ENCODE peak calls at places on chromosome 18, in six cellular contexts. S, A, I, P, U and T are unnamed samples.

GRCh38 chr18:58813090-58813489 is 51.6 kb upstream of the ZNF532 start:
- DNase-seq in I (no peak), S (no peak), U (no peak), A (no peak), P (no peak), T (no peak)

GRCh38 chr18:51051105-51051712 is 21.2 kb downstream of the SMAD4 start:
- DNase-seq in P (no peak), A (peak; percentile 72), I (no peak), U (no peak), S (no peak), T (no peak)

GRCh38 chr18:75341267-75341666 is 86.2 kb downstream of the SMIM21 start:
- DNase-seq in P (no peak), U (no peak), S (no peak), I (peak; percentile 20), A (peak; percentile 1), T (peak; percentile 51)

GRCh38 chr18:8977701-8978100 is 124.8 kb upstream of the NDUFV2 start:
- DNase-seq in P (no peak), I (no peak), S (no peak), U (no peak), A (no peak), T (no peak)

GRCh38 chr18:23067236-23067635 is 68.0 kb upstream of the CABLES1 start:
- DNase-seq in P (no peak), S (no peak), A (no peak), I (no peak), U (no peak), T (no peak)

GRCh38 chr18:13261658-13262357 is 43.2 kb downstream of the LDLRAD4 start:
- DNase-seq in A (no peak), P (no peak), I (peak; percentile 67), S (no peak), U (no peak), T (no peak)

GRCh38 chr18:34551824-34552223 is 158.3 kb upstream of the DTNA start:
- DNase-seq in P (no peak), I (no peak), A (no peak), U (no peak), S (no peak), T (no peak)

GRCh38 chr18:77054606-77055428 is 77.8 kb downstream of the MBP start:
- DNase-seq in P (peak; percentile 93), U (no peak), S (peak; percentile 80), I (peak; percentile 47), A (peak; percentile 94), T (no peak)

GRCh38 chr18:49708674-49709580 is 104.4 kb downstream of the ACAA2 start:
- DNase-seq in A (no peak), I (no peak), P (no peak), S (no peak), U (no peak), T (no peak)

GRCh38 chr18:50748243-50749229 is 71.3 kb downstream of the MRO start:
- DNase-seq in S (no peak), P (no peak), U (no peak), I (no peak), A (no peak), T (no peak)

GRCh38 chr18:5543854-5544389 is at the start of gene EPB41L3:
- DNase-seq in U (no peak), S (peak; percentile 51), P (peak; percentile 84), I (peak; percentile 19), A (peak; percentile 26), T (no peak)

GRCh38 chr18:32688821-32689220 is 84.0 kb downstream of the KLHL14 start:
- DNase-seq in P (no peak), S (no peak), U (no peak), A (no peak), I (no peak), T (no peak)

GRCh38 chr18:11392292-11392691 is 217.1 kb upstream of the SLC35G4 start:
- DNase-seq in S (no peak), A (no peak), U (no peak), I (no peak), P (no peak), T (no peak)

GRCh38 chr18:8994603-8995002 is 107.9 kb upstream of the NDUFV2 start:
- DNase-seq in P (no peak), A (no peak), I (no peak), U (no peak), S (no peak), T (no peak)

GRCh38 chr18:59123588-59124369 is 15.9 kb upstream of the SEC11C start:
- DNase-seq in A (peak; percentile 62), S (no peak), U (peak; percentile 86), I (no peak), P (no peak), T (peak; percentile 37)

GRCh38 chr18:79871481-79872091 is 73.8 kb downstream of the KCNG2 start:
- DNase-seq in U (no peak), A (no peak), I (no peak), S (no peak), P (peak; percentile 68), T (no peak)

GRCh38 chr18:77093067-77093430 is 39.5 kb downstream of the MBP start:
- DNase-seq in S (no peak), P (no peak), I (no peak), A (no peak), U (no peak), T (no peak)

GRCh38 chr18:10033038-10033437 is 119.2 kb downstream of the VAPA start:
- DNase-seq in S (no peak), A (no peak), U (no peak), I (no peak), P (no peak), T (no peak)

GRCh38 chr18:10030816-10031541 is 117.2 kb downstream of the VAPA start:
- DNase-seq in I (no peak), S (no peak), P (peak; percentile 70), A (no peak), U (no peak), T (no peak)

GRCh38 chr18:10035306-10035991 is 121.6 kb downstream of the VAPA start:
- DNase-seq in I (peak; percentile 76), U (no peak), A (no peak), S (no peak), P (peak; percentile 83), T (no peak)

GRCh38 chr18:10029711-10030110 is 115.9 kb downstream of the VAPA start:
- DNase-seq in A (no peak), U (no peak), I (no peak), P (no peak), S (no peak), T (no peak)

DNA sequence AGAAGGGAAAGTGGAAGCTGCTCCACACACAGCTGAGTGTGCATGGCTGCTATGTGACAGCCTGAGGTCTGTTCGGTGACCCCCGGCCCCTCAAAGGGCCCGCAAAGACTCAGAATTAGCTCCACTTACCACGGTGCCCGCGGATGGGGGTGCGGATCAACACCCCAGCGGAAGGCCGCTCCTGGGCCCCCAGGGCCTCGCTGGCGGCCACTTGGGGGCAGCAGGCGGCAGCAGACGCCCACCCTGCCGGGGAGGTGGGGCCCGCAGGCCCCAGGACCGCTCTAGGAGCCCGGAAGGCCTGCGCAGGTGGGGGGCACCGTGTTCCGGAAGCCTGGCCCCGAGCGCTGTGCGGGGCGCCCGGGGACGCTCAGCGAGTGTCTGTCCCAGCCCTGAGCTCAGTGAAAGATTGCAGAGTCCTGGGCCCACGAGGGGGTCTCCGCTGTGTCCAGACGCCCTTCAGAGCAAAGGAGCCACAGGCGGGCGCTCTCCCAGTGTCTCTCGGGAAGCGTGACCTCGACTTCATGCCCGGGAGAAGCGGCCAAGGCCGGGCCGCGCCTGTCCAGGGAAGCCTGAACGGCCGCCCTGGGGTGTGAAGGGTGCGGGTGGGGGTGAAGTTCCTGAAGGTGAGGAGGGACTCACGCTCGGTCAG is 118.6 kb downstream of the VAPA start:
- DNase-seq in A (no peak), S (no peak), P (peak; percentile 85), U (no peak), I (peak; percentile 14), T (no peak)
- H3K4me3 ChIP-seq in A (no peak overlapping the region), S (peak overlapping the region; percentile 41), P (peak overlapping the region; percentile 9), U (no peak overlapping the region), I (no peak overlapping the region), T (no peak overlapping the region)

DNA sequence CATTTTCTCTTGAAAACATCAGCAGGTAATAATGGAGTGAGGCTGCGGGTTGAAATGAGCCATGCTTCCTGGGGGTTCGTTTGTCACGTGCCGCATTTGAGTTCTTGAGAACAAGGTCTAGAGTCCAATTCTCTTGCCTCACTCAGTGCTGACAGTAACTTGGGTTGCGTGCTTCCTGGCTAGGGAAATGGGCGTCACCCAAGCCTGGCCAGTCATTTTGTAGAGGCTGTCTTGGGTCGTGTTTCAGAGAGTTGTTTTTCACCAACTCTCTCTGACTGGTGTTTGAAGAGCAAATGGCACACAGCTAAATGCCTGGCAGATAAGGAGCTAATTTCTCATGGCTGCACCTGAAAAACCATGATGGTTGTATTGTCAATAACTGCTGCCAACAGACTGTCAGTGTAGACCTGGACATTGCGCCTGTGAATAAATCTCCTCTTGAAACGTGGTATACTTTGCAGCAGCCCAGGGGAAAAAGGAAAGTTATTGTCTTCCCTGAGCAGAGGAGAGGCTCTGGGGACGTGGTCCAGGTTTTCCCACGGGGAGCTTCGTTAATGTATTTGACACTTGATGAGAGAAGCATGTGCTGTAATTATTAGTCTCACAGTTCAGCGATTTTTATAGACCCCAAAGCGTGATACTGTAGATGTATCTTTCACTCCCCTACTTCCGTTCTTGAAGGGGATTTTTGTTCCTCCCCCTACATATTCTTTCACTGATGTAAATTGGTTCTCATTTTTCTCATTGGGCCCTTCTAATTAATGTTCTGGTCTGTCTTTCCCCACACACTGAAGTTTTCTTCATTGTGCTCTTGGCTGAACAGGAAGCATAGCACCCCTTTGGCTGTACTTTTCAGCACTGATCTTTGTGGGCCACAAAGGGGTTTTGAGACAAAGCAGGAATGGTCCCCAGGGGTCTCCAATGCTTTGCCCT is 196.1 kb downstream of the FHOD3 start:
- DNase-seq in A (peak; percentile 88), S (no peak), P (no peak), I (no peak), U (no peak), T (no peak)
- H3K4me3 ChIP-seq in A (peak overlapping the region; percentile 23), S (peak overlapping the region; percentile 12), P (no peak overlapping the region), I (no peak overlapping the region), U (no peak overlapping the region), T (no peak overlapping the region)

DNA sequence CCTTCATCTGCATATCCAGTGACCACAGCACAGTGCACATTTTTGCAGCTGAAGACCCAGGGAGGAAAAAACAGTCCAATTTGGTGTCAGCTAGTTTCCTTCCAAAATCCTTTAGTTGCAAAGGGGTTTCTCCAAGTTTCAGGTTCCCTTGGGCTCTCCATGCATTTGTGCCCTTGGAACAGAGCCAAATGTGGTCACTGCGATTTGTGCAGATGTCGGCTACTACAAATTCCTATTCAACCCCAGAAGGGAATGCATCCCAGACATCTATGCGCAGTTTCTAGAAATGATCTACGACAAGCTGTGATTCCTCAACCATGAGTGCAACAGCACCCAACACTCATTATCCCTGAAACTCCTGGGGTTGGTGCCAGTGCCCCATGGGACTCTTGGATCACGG is 23.2 kb upstream of the FHOD3 start:
- DNase-seq in I (no peak), S (no peak), A (no peak), U (no peak), P (no peak), T (no peak)
- H3K4me3 ChIP-seq in I (no peak overlapping the region), S (no peak overlapping the region), A (no peak overlapping the region), U (no peak overlapping the region), P (no peak overlapping the region), T (no peak overlapping the region)

DNA sequence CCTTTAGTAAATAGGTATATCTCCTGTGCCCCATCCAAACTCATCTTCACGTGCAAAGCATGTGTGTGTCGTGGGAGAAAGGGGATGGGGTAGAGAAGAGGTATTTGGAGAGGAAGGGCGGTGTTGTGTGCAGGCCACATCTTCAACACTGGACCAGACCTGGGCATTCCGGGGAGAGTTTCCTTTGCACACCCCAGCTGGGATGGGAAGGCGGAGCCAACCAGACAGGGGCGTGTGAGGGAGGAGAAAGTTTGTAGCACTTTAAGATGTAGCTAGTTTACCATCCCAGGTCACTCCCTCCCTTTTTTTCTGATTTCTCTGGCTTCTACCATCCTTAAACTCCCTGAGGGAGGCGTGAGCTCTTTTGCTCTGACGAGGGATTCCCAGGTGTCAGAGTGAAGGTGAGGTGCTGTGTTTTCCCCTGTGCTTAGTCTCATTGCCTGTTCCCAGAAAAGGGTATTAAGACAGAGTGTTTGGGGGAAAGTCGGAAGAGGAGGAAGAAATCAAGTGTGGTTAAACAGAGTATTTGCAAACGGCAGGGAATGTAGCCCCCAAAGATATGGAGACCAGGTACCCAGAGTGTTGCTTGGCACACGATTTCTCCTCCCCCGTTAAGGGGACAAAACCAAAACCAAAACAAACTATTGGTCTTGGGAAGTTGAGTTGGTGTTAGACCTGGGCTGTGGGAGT is 1.6 kb downstream of the SETBP1 start:
- DNase-seq in I (peak; percentile 14), A (no peak), S (no peak), P (no peak), U (no peak), T (no peak)
- H3K4me3 ChIP-seq in I (no peak overlapping the region), A (no peak overlapping the region), S (peak overlapping the region; percentile 81), P (peak overlapping the region; percentile 65), U (peak overlapping the region; percentile 20), T (peak overlapping the region; percentile 60)